ENCODE peak calls at places on chromosomes 4 and X, in five cellular contexts. S is NT2/D1; Y is lower leg skin; M is endothelial cell of umbilical vein; Z is stimulated activated CD8-positive, alpha-beta memory T cell treated with anti-CD3 and anti-CD28 coated beads, Interleukin-4, amount 100 ng/mL, for 24 hours. X is an unnamed sample.

GRCh38 chr4:132934901-132935300 is 214.2 kb upstream of the PCDH10 start:
- DNase-seq in S (no peak), Y (no peak), M (no peak), Z (no peak), X (no peak)

GRCh38 chr4:188008377-188008776 is 12.8 kb downstream of the ZFP42 start:
- DNase-seq in S (no peak), Y (no peak), M (no peak), Z (no peak), X (no peak)

GRCh38 chr4:182017038-182017437 is 226.2 kb upstream of the TENM3 start:
- DNase-seq in S (no peak), Y (no peak), M (no peak), Z (no peak), X (no peak)

GRCh38 chr4:54743562-54743961 is 85.8 kb downstream of the KIT start:
- DNase-seq in S (no peak), Y (no peak), M (no peak), Z (no peak), X (no peak)

GRCh38 chr4:114040319-114041116 is 61.1 kb upstream of the ARSJ start:
- DNase-seq in S (no peak), Y (no peak), M (no peak), Z (no peak), X (no peak)

GRCh38 chr4:75869100-75869499 is 33.2 kb downstream of the PPEF2 start:
- DNase-seq in S (no peak), Y (no peak), M (no peak), Z (no peak), X (no peak)

GRCh38 chrX:13013353-13014110 is 30.9 kb downstream of the FAM9C start:
- DNase-seq in S (no peak), Y (peak), M (no peak), Z (no peak), X (no peak)

GRCh38 chr4:6104541-6105130 is 86.4 kb upstream of the C4orf50 start:
- DNase-seq in S (no peak), Y (no peak), M (no peak), Z (no peak), X (no peak)

GRCh38 chr4:183326853-183327252 is 4.6 kb upstream of the CLDN24 start:
- DNase-seq in S (no peak), Y (no peak), M (no peak), Z (no peak), X (no peak)

GRCh38 chr4:184097240-184097619 is 120.4 kb downstream of the ENPP6 start:
- DNase-seq in S (no peak), Y (peak), M (no peak), Z (peak), X (no peak)

GRCh38 chr4:105399535-105400161 is 74.2 kb downstream of the PPA2 start:
- DNase-seq in S (no peak), Y (no peak), M (peak), Z (no peak), X (no peak)

X was measured in CD4-positive, alpha-beta T cell.